ENCODE peak calls at places on chromosomes 3 and 15, in six cellular contexts. C is astrocyte of the spinal cord; Z is heart right ventricle; I is AG09309; P is effector memory CD4-positive, alpha-beta T cell; W is activated effector memory CD4-positive, alpha-beta T cell treated with anti-CD3 and anti-CD28 coated beads, Interleukin-2, amount 50 U/mL, for 16 hours. L is an unnamed sample.
A peak's percentile ranks its signal among the peaks of the same experiment; 100 is the strongest.

GRCh38 chr15:36914466-36914865 is 185.9 kb downstream of the MEIS2 start:
- DNase-seq in C (no peak), Z (no peak), I (no peak), P (no peak), W (no peak), L (no peak)

GRCh38 chr15:51799908-51800252 is 29.6 kb upstream of the TMOD3 start:
- DNase-seq in C (no peak), Z (no peak), I (no peak), P (no peak), W (no peak), L (no peak)

GRCh38 chr15:94105760-94106159 is 125.6 kb upstream of the MCTP2 start:
- DNase-seq in C (no peak), Z (no peak), I (no peak), P (no peak), W (no peak), L (no peak)

GRCh38 chr3:30664449-30664848 is 58.0 kb downstream of the TGFBR2 start:
- DNase-seq in C (no peak), Z (no peak), I (no peak), P (no peak), W (no peak), L (no peak)

GRCh38 chr3:100082108-100082642 is 32.1 kb downstream of the FILIP1L start:
- DNase-seq in C (no peak), Z (no peak), I (no peak), P (no peak), W (no peak), L (no peak)

GRCh38 chr3:127419641-127420354 is 132.0 kb upstream of the PRR20G start:
- DNase-seq in C (no peak), Z (no peak), I (no peak), P (no peak), W (no peak), L (peak; percentile 41)

GRCh38 chr15:100216177-100216576 is 125.6 kb downstream of the ADAMTS17 start:
- DNase-seq in C (no peak), Z (peak; percentile 29), I (no peak), P (no peak), W (no peak), L (peak; percentile 16)

GRCh38 chr3:97970929-97971460 is 1.2 kb downstream of the RIOX2 start:
- DNase-seq in C (no peak), Z (no peak), I (no peak), P (no peak), W (no peak), L (no peak)

GRCh38 chr3:197736010-197736490 is 654 bp downstream of the RUBCN start:
- DNase-seq in C (no peak), Z (no peak), I (no peak), P (peak; percentile 18), W (peak; percentile 82), L (peak; percentile 84)

GRCh38 chr3:35936571-35936970 is 297.2 kb downstream of the ARPP21 start:
- DNase-seq in C (peak; percentile 46), Z (no peak), I (no peak), P (no peak), W (no peak), L (no peak)

GRCh38 chr3:41411065-41411464 is 211.8 kb downstream of the CTNNB1 start:
- DNase-seq in C (no peak), Z (no peak), I (no peak), P (no peak), W (no peak), L (no peak)

GRCh38 chr3:40994611-40995010 is 204.7 kb upstream of the CTNNB1 start:
- DNase-seq in C (no peak), Z (no peak), I (no peak), P (no peak), W (no peak), L (no peak)

GRCh38 chr3:102206506-102207145 is 228.2 kb upstream of the ZPLD1 start:
- DNase-seq in C (peak; percentile 64), Z (peak; percentile 37), I (peak; percentile 62), P (no peak), W (no peak), L (no peak)

GRCh38 chr15:83396071-83396470 is 51.1 kb upstream of the SH3GL3 start:
- DNase-seq in C (no peak), Z (no peak), I (no peak), P (no peak), W (no peak), L (no peak)

GRCh38 chr3:106255870-106256248 is 387.0 kb upstream of the CBLB start:
- DNase-seq in C (no peak), Z (no peak), I (no peak), P (no peak), W (no peak), L (peak; percentile 90)

GRCh38 chr3:151308089-151308488 is 8.5 kb downstream of the GPR87 start:
- DNase-seq in C (peak; percentile 49), Z (no peak), I (no peak), P (no peak), W (no peak), L (no peak)

GRCh38 chr15:75138016-75138999 is 63.4 kb upstream of the C15orf39 start:
- DNase-seq in C (peak; percentile 71), Z (no peak), I (peak; percentile 54), P (no peak), W (no peak), L (no peak)

GRCh38 chr3:134378818-134379217 is 4.6 kb upstream of the AMOTL2 start:
- DNase-seq in C (no peak), Z (no peak), I (no peak), P (no peak), W (peak; percentile 63), L (peak; percentile 13)

L was measured in spleen.